ENCODE peak calls at places on chromosomes 1 and 21, in five cellular contexts. One of them, this sample, is unnamed. For H3K4me1 and H3K36me3, the result is how much of the 10 kb centered on the place peaks cover.

GRCh38 chr1:21318714-21319159 is 28.5 kb upstream of the ECE1 start:
- DNase-seq in neuronal stem cell: no peak
- DNase-seq in CD4-positive, CD25-positive, alpha-beta regulatory T cell: no peak
- DNase-seq in tibial nerve: peak
- DNase-seq in CD8-positive, alpha-beta memory T cell: no peak
- DNase-seq in this sample: no peak

GRCh38 chr1:25675729-25676476 is 59.3 kb downstream of the MAN1C1 start:
- DNase-seq in CD4-positive, CD25-positive, alpha-beta regulatory T cell: peak
- DNase-seq in CD8-positive, alpha-beta memory T cell: peak
- DNase-seq in tibial nerve: no peak
- DNase-seq in neuronal stem cell: no peak
- DNase-seq in this sample: no peak

GRCh38 chr1:93744299-93744988 is 62.8 kb upstream of the BCAR3 start:
- DNase-seq in CD8-positive, alpha-beta memory T cell: no peak
- DNase-seq in neuronal stem cell: no peak
- DNase-seq in tibial nerve: no peak
- DNase-seq in CD4-positive, CD25-positive, alpha-beta regulatory T cell: no peak
- DNase-seq in this sample: no peak

GRCh38 chr1:41482001-41482765 is 2.3 kb downstream of the EDN2 start:
- DNase-seq in CD8-positive, alpha-beta memory T cell: no peak
- DNase-seq in neuronal stem cell: no peak
- DNase-seq in tibial nerve: no peak
- DNase-seq in CD4-positive, CD25-positive, alpha-beta regulatory T cell: no peak
- DNase-seq in this sample: no peak

GRCh38 chr1:206005234-206005633 is 2.0 kb upstream of the RAB7B start:
- DNase-seq in neuronal stem cell: no peak
- DNase-seq in tibial nerve: no peak
- DNase-seq in CD8-positive, alpha-beta memory T cell: no peak
- DNase-seq in CD4-positive, CD25-positive, alpha-beta regulatory T cell: no peak
- DNase-seq in this sample: no peak

GRCh38 chr1:93699676-93700168 is 18.1 kb upstream of the BCAR3 start:
- DNase-seq in neuronal stem cell: no peak
- DNase-seq in CD4-positive, CD25-positive, alpha-beta regulatory T cell: no peak
- DNase-seq in tibial nerve: no peak
- DNase-seq in CD8-positive, alpha-beta memory T cell: no peak
- DNase-seq in this sample: no peak

GRCh38 chr1:228282329-228283042 is 74.6 kb downstream of the OBSCN start:
- DNase-seq in tibial nerve: no peak
- DNase-seq in CD8-positive, alpha-beta memory T cell: no peak
- DNase-seq in CD4-positive, CD25-positive, alpha-beta regulatory T cell: no peak
- DNase-seq in neuronal stem cell: no peak
- DNase-seq in this sample: no peak

GRCh38 chr1:60949154-60949825 is 133.1 kb upstream of the NFIA start:
- DNase-seq in tibial nerve: no peak
- DNase-seq in neuronal stem cell: no peak
- DNase-seq in CD4-positive, CD25-positive, alpha-beta regulatory T cell: no peak
- DNase-seq in CD8-positive, alpha-beta memory T cell: no peak
- DNase-seq in this sample: no peak

GRCh38 chr1:28416509-28417194 is 47.1 kb downstream of the PHACTR4 start:
- DNase-seq in tibial nerve: no peak
- DNase-seq in neuronal stem cell: no peak
- DNase-seq in CD8-positive, alpha-beta memory T cell: no peak
- DNase-seq in CD4-positive, CD25-positive, alpha-beta regulatory T cell: no peak
- DNase-seq in this sample: no peak

GRCh38 chr21:42341776-42342542 is 8.8 kb downstream of the TFF2 start:
- DNase-seq in neuronal stem cell: no peak
- DNase-seq in CD8-positive, alpha-beta memory T cell: no peak
- DNase-seq in CD4-positive, CD25-positive, alpha-beta regulatory T cell: no peak
- DNase-seq in tibial nerve: no peak
- DNase-seq in this sample: no peak

GRCh38 chr1:228647523-228648444 is 87.5 kb upstream of the RHOU start:
- DNase-seq in tibial nerve: peak
- DNase-seq in neuronal stem cell: peak
- DNase-seq in CD4-positive, CD25-positive, alpha-beta regulatory T cell: peak
- DNase-seq in CD8-positive, alpha-beta memory T cell: no peak
- DNase-seq in this sample: peak

GRCh38 chr21:41953831-41954653 is at the start of gene C2CD2:
- DNase-seq in neuronal stem cell: peak
- DNase-seq in CD4-positive, CD25-positive, alpha-beta regulatory T cell: no peak
- DNase-seq in CD8-positive, alpha-beta memory T cell: no peak
- DNase-seq in tibial nerve: no peak
- DNase-seq in this sample: peak

GRCh38 chr1:167924553-167925223 is 10.8 kb upstream of the ADCY10 start:
- DNase-seq in CD4-positive, CD25-positive, alpha-beta regulatory T cell: no peak
- DNase-seq in tibial nerve: no peak
- DNase-seq in CD8-positive, alpha-beta memory T cell: no peak
- DNase-seq in neuronal stem cell: no peak
- DNase-seq in this sample: no peak

GRCh38 chr1:198167436-198167934 is 10.7 kb downstream of the NEK7 start:
- DNase-seq in CD4-positive, CD25-positive, alpha-beta regulatory T cell: peak
- DNase-seq in neuronal stem cell: no peak
- DNase-seq in tibial nerve: no peak
- DNase-seq in CD8-positive, alpha-beta memory T cell: peak
- DNase-seq in this sample: no peak

GRCh38 chr21:36097427-36098230 is 27.8 kb downstream of the CBR1 start:
- DNase-seq in CD4-positive, CD25-positive, alpha-beta regulatory T cell: no peak
- DNase-seq in neuronal stem cell: no peak
- DNase-seq in tibial nerve: no peak
- DNase-seq in CD8-positive, alpha-beta memory T cell: no peak
- DNase-seq in this sample: no peak

GRCh38 chr21:27201197-27201596 is 234.3 kb upstream of the ADAMTS5 start:
- DNase-seq in neuronal stem cell: no peak
- DNase-seq in CD4-positive, CD25-positive, alpha-beta regulatory T cell: no peak
- DNase-seq in CD8-positive, alpha-beta memory T cell: no peak
- DNase-seq in tibial nerve: no peak
- DNase-seq in this sample: no peak

GRCh38 chr1:60173729-60174128 is 100.2 kb upstream of the C1orf87 start:
- DNase-seq in neuronal stem cell: no peak
- DNase-seq in tibial nerve: no peak
- DNase-seq in CD8-positive, alpha-beta memory T cell: no peak
- DNase-seq in CD4-positive, CD25-positive, alpha-beta regulatory T cell: no peak
- DNase-seq in this sample: no peak

GRCh38 chr21:20997308-20997632 is 939 bp upstream of the NCAM2 start:
- DNase-seq in CD4-positive, CD25-positive, alpha-beta regulatory T cell: no peak
- DNase-seq in tibial nerve: no peak
- DNase-seq in neuronal stem cell: peak
- DNase-seq in CD8-positive, alpha-beta memory T cell: no peak
- DNase-seq in this sample: no peak

GRCh38 chr21:42580793-42581201 is 67.1 kb downstream of the SLC37A1 start:
- DNase-seq in tibial nerve: no peak
- DNase-seq in CD4-positive, CD25-positive, alpha-beta regulatory T cell: no peak
- DNase-seq in neuronal stem cell: no peak
- DNase-seq in CD8-positive, alpha-beta memory T cell: no peak
- DNase-seq in this sample: no peak

GRCh38 chr1:3649342-3650247 is at the start of gene WRAP73:
- DNase-seq in CD8-positive, alpha-beta memory T cell: peak
- DNase-seq in CD4-positive, CD25-positive, alpha-beta regulatory T cell: peak
- DNase-seq in tibial nerve: peak
- DNase-seq in neuronal stem cell: peak
- DNase-seq in this sample: peak

GRCh38 chr1:3650248-3651010 is 526 bp upstream of the WRAP73 start:
- DNase-seq in CD4-positive, CD25-positive, alpha-beta regulatory T cell: no peak
- DNase-seq in CD8-positive, alpha-beta memory T cell: no peak
- DNase-seq in neuronal stem cell: no peak
- DNase-seq in tibial nerve: no peak
- DNase-seq in this sample: no peak

GRCh38 chr1:3651939-3652537 is at the start of gene TP73:
- DNase-seq in CD4-positive, CD25-positive, alpha-beta regulatory T cell: no peak
- DNase-seq in neuronal stem cell: no peak
- DNase-seq in tibial nerve: no peak
- DNase-seq in CD8-positive, alpha-beta memory T cell: no peak
- DNase-seq in this sample: no peak

GRCh38 chr1:3652538-3653285 is 396 bp downstream of the TP73 start:
- DNase-seq in CD4-positive, CD25-positive, alpha-beta regulatory T cell: no peak
- DNase-seq in tibial nerve: no peak
- DNase-seq in CD8-positive, alpha-beta memory T cell: no peak
- DNase-seq in neuronal stem cell: no peak
- DNase-seq in this sample: no peak

DNA sequence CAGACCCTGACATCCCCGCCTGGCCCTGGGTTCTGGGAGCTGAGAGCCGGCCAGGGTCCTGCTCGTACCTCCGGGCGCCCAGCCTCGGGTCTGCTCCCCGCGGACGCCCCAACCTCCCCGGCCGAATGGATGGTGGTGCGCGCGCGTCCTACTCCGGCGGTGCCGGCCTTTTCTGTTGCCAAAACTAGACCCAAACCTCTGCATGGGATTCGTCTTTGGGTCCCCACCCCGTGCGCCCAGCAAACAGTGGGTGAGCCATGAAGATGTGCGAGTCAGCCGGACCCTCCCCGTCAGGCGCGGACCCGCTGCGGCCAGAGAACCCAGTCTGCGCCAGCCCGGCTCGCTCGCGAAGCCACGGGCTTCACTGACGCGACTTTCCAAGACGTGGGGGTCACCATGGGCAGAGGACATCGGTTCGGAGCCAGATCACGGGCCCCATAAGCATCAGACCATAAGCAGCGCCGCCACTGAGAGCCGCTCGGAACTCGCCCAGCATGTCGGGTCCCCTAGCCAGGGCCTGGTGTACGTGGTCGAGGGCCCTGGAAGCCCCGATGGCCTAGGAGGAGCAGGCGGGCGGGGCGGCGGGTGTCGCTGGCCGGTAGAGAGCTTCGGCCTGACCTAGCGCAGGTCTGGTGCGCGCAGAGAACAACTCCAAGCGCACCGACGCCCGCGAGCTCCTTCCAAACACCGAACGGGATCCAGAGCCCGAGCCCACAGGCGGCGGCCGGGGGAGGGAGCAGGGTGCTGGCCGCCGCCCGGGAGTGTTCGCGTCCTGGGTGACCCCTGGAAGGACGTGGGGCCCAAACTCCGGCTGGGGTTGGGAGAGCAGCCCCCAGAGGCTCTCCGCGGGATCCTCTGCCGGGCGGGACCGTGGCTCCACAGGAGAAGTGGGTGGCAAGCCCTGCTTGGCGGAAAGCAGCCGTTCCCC is 1.0 kb upstream of the TP73 start:
- DNase-seq in tibial nerve: no peak
- DNase-seq in CD8-positive, alpha-beta memory T cell: no peak
- DNase-seq in CD4-positive, CD25-positive, alpha-beta regulatory T cell: peak
- DNase-seq in neuronal stem cell: no peak
- DNase-seq in this sample: no peak
- H3K4me1 ChIP-seq in tibial nerve: under half
- H3K4me1 ChIP-seq in CD8-positive, alpha-beta memory T cell: under half
- H3K4me1 ChIP-seq in CD4-positive, CD25-positive, alpha-beta regulatory T cell: under half
- H3K4me1 ChIP-seq in neuronal stem cell: under half
- H3K4me1 ChIP-seq in this sample: under half

DNA sequence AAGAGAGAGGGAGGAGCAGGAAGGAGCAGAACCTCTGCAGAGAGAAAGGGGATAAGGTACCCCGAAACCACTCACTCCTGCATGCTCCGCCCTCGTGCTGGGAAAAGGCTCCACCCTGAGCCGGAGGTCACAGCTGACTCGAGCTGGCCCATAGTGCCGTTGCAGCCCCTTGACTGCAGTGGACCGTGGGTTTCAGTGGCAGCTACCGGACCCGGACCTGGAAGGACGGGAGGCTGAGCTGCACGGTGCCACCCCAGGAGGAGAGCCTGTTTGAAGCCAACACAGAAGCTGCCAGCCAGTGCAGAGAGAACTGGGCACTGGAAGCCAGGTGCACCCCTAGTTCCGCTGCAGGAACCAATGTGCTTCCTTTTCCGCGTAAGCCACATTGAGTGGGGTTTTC is 83.4 kb downstream of the FBXO2 start:
- DNase-seq in CD8-positive, alpha-beta memory T cell: no peak
- DNase-seq in tibial nerve: no peak
- DNase-seq in neuronal stem cell: no peak
- DNase-seq in CD4-positive, CD25-positive, alpha-beta regulatory T cell: no peak
- DNase-seq in this sample: no peak
- H3K27ac ChIP-seq in CD8-positive, alpha-beta memory T cell: no peak
- H3K27ac ChIP-seq in tibial nerve: no peak
- H3K27ac ChIP-seq in neuronal stem cell: no peak
- H3K27ac ChIP-seq in CD4-positive, CD25-positive, alpha-beta regulatory T cell: no peak
- H3K27ac ChIP-seq in this sample: no peak

GRCh38 chr1:207995576-207995975 is 84.7 kb upstream of the CD34 start:
- DNase-seq in tibial nerve: no peak
- DNase-seq in CD8-positive, alpha-beta memory T cell: no peak
- DNase-seq in neuronal stem cell: no peak
- DNase-seq in CD4-positive, CD25-positive, alpha-beta regulatory T cell: no peak
- DNase-seq in this sample: no peak

GRCh38 chr1:207993477-207994445 is 82.8 kb upstream of the CD34 start:
- DNase-seq in CD4-positive, CD25-positive, alpha-beta regulatory T cell: no peak
- DNase-seq in CD8-positive, alpha-beta memory T cell: no peak
- DNase-seq in neuronal stem cell: peak
- DNase-seq in tibial nerve: no peak
- DNase-seq in this sample: peak

GRCh38 chr1:207988326-207989005 is 77.5 kb upstream of the CD34 start:
- DNase-seq in CD8-positive, alpha-beta memory T cell: no peak
- DNase-seq in tibial nerve: no peak
- DNase-seq in CD4-positive, CD25-positive, alpha-beta regulatory T cell: no peak
- DNase-seq in neuronal stem cell: no peak
- DNase-seq in this sample: no peak

GRCh38 chr1:207990455-207990854 is 79.5 kb upstream of the CD34 start:
- DNase-seq in tibial nerve: no peak
- DNase-seq in CD4-positive, CD25-positive, alpha-beta regulatory T cell: no peak
- DNase-seq in CD8-positive, alpha-beta memory T cell: no peak
- DNase-seq in neuronal stem cell: no peak
- DNase-seq in this sample: no peak

GRCh38 chr1:207991331-207991914 is 80.5 kb upstream of the CD34 start:
- DNase-seq in CD4-positive, CD25-positive, alpha-beta regulatory T cell: no peak
- DNase-seq in CD8-positive, alpha-beta memory T cell: no peak
- DNase-seq in neuronal stem cell: no peak
- DNase-seq in tibial nerve: no peak
- DNase-seq in this sample: no peak
- H3K36me3 ChIP-seq in CD4-positive, CD25-positive, alpha-beta regulatory T cell: under half
- H3K36me3 ChIP-seq in CD8-positive, alpha-beta memory T cell: under half
- H3K36me3 ChIP-seq in neuronal stem cell: under half
- H3K36me3 ChIP-seq in tibial nerve: under half
- H3K36me3 ChIP-seq in this sample: under half

GRCh38 chr1:200336901-200337391 is 72.9 kb downstream of the ZNF281 start:
- DNase-seq in CD4-positive, CD25-positive, alpha-beta regulatory T cell: no peak
- DNase-seq in CD8-positive, alpha-beta memory T cell: no peak
- DNase-seq in tibial nerve: no peak
- DNase-seq in neuronal stem cell: no peak
- DNase-seq in this sample: no peak

GRCh38 chr1:200336111-200336845 is 73.6 kb downstream of the ZNF281 start:
- DNase-seq in neuronal stem cell: no peak
- DNase-seq in CD4-positive, CD25-positive, alpha-beta regulatory T cell: no peak
- DNase-seq in CD8-positive, alpha-beta memory T cell: no peak
- DNase-seq in tibial nerve: no peak
- DNase-seq in this sample: no peak

GRCh38 chr1:200337831-200338230 is 72.0 kb downstream of the ZNF281 start:
- DNase-seq in tibial nerve: no peak
- DNase-seq in CD4-positive, CD25-positive, alpha-beta regulatory T cell: no peak
- DNase-seq in neuronal stem cell: no peak
- DNase-seq in CD8-positive, alpha-beta memory T cell: no peak
- DNase-seq in this sample: no peak

GRCh38 chr1:200334661-200335256 is 75.1 kb downstream of the ZNF281 start:
- DNase-seq in CD4-positive, CD25-positive, alpha-beta regulatory T cell: no peak
- DNase-seq in neuronal stem cell: no peak
- DNase-seq in tibial nerve: no peak
- DNase-seq in CD8-positive, alpha-beta memory T cell: no peak
- DNase-seq in this sample: no peak

DNA sequence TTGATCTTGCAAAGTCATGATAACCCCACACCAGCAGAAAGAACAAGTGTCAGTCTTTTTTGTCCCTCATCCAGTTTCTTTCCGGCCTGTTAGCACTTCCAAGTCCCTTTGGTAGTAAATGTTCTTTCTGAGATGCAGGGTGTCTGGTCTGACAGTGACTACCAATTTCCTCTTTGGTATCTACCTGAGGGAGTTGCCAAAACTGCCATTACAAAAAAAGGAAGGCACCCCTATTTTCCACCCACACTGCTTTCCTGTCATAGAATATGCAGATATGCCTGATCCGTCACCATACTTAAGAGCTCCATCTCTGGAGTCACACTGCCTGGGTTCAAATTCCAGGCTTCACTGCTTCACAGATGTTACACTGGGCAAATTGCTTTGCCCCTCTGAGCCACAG is 72.4 kb downstream of the ZNF281 start:
- DNase-seq in tibial nerve: no peak
- DNase-seq in CD4-positive, CD25-positive, alpha-beta regulatory T cell: no peak
- DNase-seq in neuronal stem cell: no peak
- DNase-seq in CD8-positive, alpha-beta memory T cell: no peak
- DNase-seq in this sample: no peak
- H3K4me1 ChIP-seq in tibial nerve: under half
- H3K4me1 ChIP-seq in CD4-positive, CD25-positive, alpha-beta regulatory T cell: under half
- H3K4me1 ChIP-seq in neuronal stem cell: under half
- H3K4me1 ChIP-seq in CD8-positive, alpha-beta memory T cell: under half
- H3K4me1 ChIP-seq in this sample: under half

This sample was measured in iPS DF 6.9.